ENCODE peak calls at places on chromosome 13, in eight cellular contexts. One of them, this sample, is unnamed.

GRCh38 chr13:112712451-112712881 is 22.6 kb downstream of the ATP11A start:
- DNase-seq in HCEC 1CT: no peak
- DNase-seq in activated naive CD4-positive, alpha-beta T cell treated with Interleukin-2 at 50 U/mL for 16 hours: no peak
- DNase-seq in NCI-H226: no peak
- DNase-seq in Right ventricle myocardium superior: no peak
- DNase-seq in activated naive CD8-positive, alpha-beta T cell treated with anti-CD3 and anti-CD28 coated beads, Interleukin-2, amount 50 U/mL, for 24 hours: no peak
- DNase-seq in progenitor cell of endocrine pancreas: no peak
- DNase-seq in NCI-H460: no peak
- DNase-seq in this sample: no peak

GRCh38 chr13:83503424-83503823 is 378.9 kb downstream of the SLITRK1 start:
- DNase-seq in progenitor cell of endocrine pancreas: no peak
- DNase-seq in NCI-H460: no peak
- DNase-seq in HCEC 1CT: peak
- DNase-seq in Right ventricle myocardium superior: no peak
- DNase-seq in activated naive CD4-positive, alpha-beta T cell treated with Interleukin-2 at 50 U/mL for 16 hours: no peak
- DNase-seq in NCI-H226: peak
- DNase-seq in activated naive CD8-positive, alpha-beta T cell treated with anti-CD3 and anti-CD28 coated beads, Interleukin-2, amount 50 U/mL, for 24 hours: no peak
- DNase-seq in this sample: no peak

GRCh38 chr13:99356216-99357089 is 49.3 kb upstream of the GPR183 start:
- DNase-seq in activated naive CD4-positive, alpha-beta T cell treated with Interleukin-2 at 50 U/mL for 16 hours: peak
- DNase-seq in progenitor cell of endocrine pancreas: no peak
- DNase-seq in Right ventricle myocardium superior: peak
- DNase-seq in activated naive CD8-positive, alpha-beta T cell treated with anti-CD3 and anti-CD28 coated beads, Interleukin-2, amount 50 U/mL, for 24 hours: no peak
- DNase-seq in NCI-H460: no peak
- DNase-seq in NCI-H226: no peak
- DNase-seq in HCEC 1CT: peak
- DNase-seq in this sample: no peak

GRCh38 chr13:39952244-39953233 is 297.1 kb downstream of the COG6 start:
- DNase-seq in progenitor cell of endocrine pancreas: no peak
- DNase-seq in activated naive CD4-positive, alpha-beta T cell treated with Interleukin-2 at 50 U/mL for 16 hours: no peak
- DNase-seq in HCEC 1CT: no peak
- DNase-seq in NCI-H460: no peak
- DNase-seq in Right ventricle myocardium superior: no peak
- DNase-seq in NCI-H226: peak
- DNase-seq in activated naive CD8-positive, alpha-beta T cell treated with anti-CD3 and anti-CD28 coated beads, Interleukin-2, amount 50 U/mL, for 24 hours: no peak
- DNase-seq in this sample: no peak

GRCh38 chr13:98265669-98266551 is 88.8 kb upstream of the RNF113B start:
- DNase-seq in progenitor cell of endocrine pancreas: no peak
- DNase-seq in activated naive CD4-positive, alpha-beta T cell treated with Interleukin-2 at 50 U/mL for 16 hours: no peak
- DNase-seq in Right ventricle myocardium superior: no peak
- DNase-seq in HCEC 1CT: no peak
- DNase-seq in activated naive CD8-positive, alpha-beta T cell treated with anti-CD3 and anti-CD28 coated beads, Interleukin-2, amount 50 U/mL, for 24 hours: no peak
- DNase-seq in NCI-H226: no peak
- DNase-seq in NCI-H460: no peak
- DNase-seq in this sample: peak

GRCh38 chr13:111474136-111475002 is 153.9 kb downstream of the TEX29 start:
- DNase-seq in progenitor cell of endocrine pancreas: no peak
- DNase-seq in activated naive CD8-positive, alpha-beta T cell treated with anti-CD3 and anti-CD28 coated beads, Interleukin-2, amount 50 U/mL, for 24 hours: no peak
- DNase-seq in activated naive CD4-positive, alpha-beta T cell treated with Interleukin-2 at 50 U/mL for 16 hours: no peak
- DNase-seq in NCI-H460: peak
- DNase-seq in HCEC 1CT: peak
- DNase-seq in NCI-H226: peak
- DNase-seq in Right ventricle myocardium superior: no peak
- DNase-seq in this sample: peak

GRCh38 chr13:67069117-67069767 is 160.9 kb downstream of the PCDH9 start:
- DNase-seq in progenitor cell of endocrine pancreas: no peak
- DNase-seq in HCEC 1CT: no peak
- DNase-seq in activated naive CD4-positive, alpha-beta T cell treated with Interleukin-2 at 50 U/mL for 16 hours: no peak
- DNase-seq in Right ventricle myocardium superior: no peak
- DNase-seq in NCI-H460: no peak
- DNase-seq in activated naive CD8-positive, alpha-beta T cell treated with anti-CD3 and anti-CD28 coated beads, Interleukin-2, amount 50 U/mL, for 24 hours: no peak
- DNase-seq in NCI-H226: no peak
- DNase-seq in this sample: no peak

GRCh38 chr13:101397742-101398141 is 18.6 kb downstream of the NALCN start:
- DNase-seq in activated naive CD4-positive, alpha-beta T cell treated with Interleukin-2 at 50 U/mL for 16 hours: no peak
- DNase-seq in progenitor cell of endocrine pancreas: no peak
- DNase-seq in Right ventricle myocardium superior: no peak
- DNase-seq in HCEC 1CT: peak
- DNase-seq in activated naive CD8-positive, alpha-beta T cell treated with anti-CD3 and anti-CD28 coated beads, Interleukin-2, amount 50 U/mL, for 24 hours: no peak
- DNase-seq in NCI-H460: no peak
- DNase-seq in NCI-H226: peak
- DNase-seq in this sample: no peak

GRCh38 chr13:110530839-110531499 is 30.6 kb downstream of the RAB20 start:
- DNase-seq in activated naive CD8-positive, alpha-beta T cell treated with anti-CD3 and anti-CD28 coated beads, Interleukin-2, amount 50 U/mL, for 24 hours: no peak
- DNase-seq in HCEC 1CT: no peak
- DNase-seq in activated naive CD4-positive, alpha-beta T cell treated with Interleukin-2 at 50 U/mL for 16 hours: no peak
- DNase-seq in NCI-H460: no peak
- DNase-seq in progenitor cell of endocrine pancreas: no peak
- DNase-seq in NCI-H226: no peak
- DNase-seq in Right ventricle myocardium superior: no peak
- DNase-seq in this sample: no peak

GRCh38 chr13:112333756-112334543 is 42.2 kb upstream of the SPACA7 start:
- DNase-seq in activated naive CD8-positive, alpha-beta T cell treated with anti-CD3 and anti-CD28 coated beads, Interleukin-2, amount 50 U/mL, for 24 hours: no peak
- DNase-seq in progenitor cell of endocrine pancreas: no peak
- DNase-seq in Right ventricle myocardium superior: no peak
- DNase-seq in HCEC 1CT: no peak
- DNase-seq in NCI-H226: peak
- DNase-seq in activated naive CD4-positive, alpha-beta T cell treated with Interleukin-2 at 50 U/mL for 16 hours: no peak
- DNase-seq in NCI-H460: peak
- DNase-seq in this sample: no peak

GRCh38 chr13:33026489-33027152 is 10.4 kb downstream of the KL start:
- DNase-seq in Right ventricle myocardium superior: peak
- DNase-seq in HCEC 1CT: no peak
- DNase-seq in progenitor cell of endocrine pancreas: no peak
- DNase-seq in activated naive CD4-positive, alpha-beta T cell treated with Interleukin-2 at 50 U/mL for 16 hours: no peak
- DNase-seq in NCI-H460: no peak
- DNase-seq in activated naive CD8-positive, alpha-beta T cell treated with anti-CD3 and anti-CD28 coated beads, Interleukin-2, amount 50 U/mL, for 24 hours: no peak
- DNase-seq in NCI-H226: no peak
- DNase-seq in this sample: no peak

GRCh38 chr13:112776971-112777370 is 87.1 kb downstream of the ATP11A start:
- DNase-seq in NCI-H226: no peak
- DNase-seq in activated naive CD8-positive, alpha-beta T cell treated with anti-CD3 and anti-CD28 coated beads, Interleukin-2, amount 50 U/mL, for 24 hours: no peak
- DNase-seq in activated naive CD4-positive, alpha-beta T cell treated with Interleukin-2 at 50 U/mL for 16 hours: no peak
- DNase-seq in NCI-H460: no peak
- DNase-seq in progenitor cell of endocrine pancreas: no peak
- DNase-seq in HCEC 1CT: no peak
- DNase-seq in Right ventricle myocardium superior: no peak
- DNase-seq in this sample: no peak

GRCh38 chr13:79385694-79386093 is 20.4 kb downstream of the RBM26 start:
- DNase-seq in NCI-H226: peak
- DNase-seq in Right ventricle myocardium superior: no peak
- DNase-seq in HCEC 1CT: peak
- DNase-seq in NCI-H460: no peak
- DNase-seq in activated naive CD4-positive, alpha-beta T cell treated with Interleukin-2 at 50 U/mL for 16 hours: peak
- DNase-seq in activated naive CD8-positive, alpha-beta T cell treated with anti-CD3 and anti-CD28 coated beads, Interleukin-2, amount 50 U/mL, for 24 hours: peak
- DNase-seq in progenitor cell of endocrine pancreas: no peak
- DNase-seq in this sample: no peak

GRCh38 chr13:23722726-23723453 is 152.7 kb downstream of the TNFRSF19 start:
- DNase-seq in activated naive CD4-positive, alpha-beta T cell treated with Interleukin-2 at 50 U/mL for 16 hours: no peak
- DNase-seq in HCEC 1CT: no peak
- DNase-seq in Right ventricle myocardium superior: no peak
- DNase-seq in activated naive CD8-positive, alpha-beta T cell treated with anti-CD3 and anti-CD28 coated beads, Interleukin-2, amount 50 U/mL, for 24 hours: no peak
- DNase-seq in progenitor cell of endocrine pancreas: no peak
- DNase-seq in NCI-H226: no peak
- DNase-seq in NCI-H460: no peak
- DNase-seq in this sample: peak

GRCh38 chr13:66048888-66049287 is 1181.2 kb downstream of the PCDH9 start:
- DNase-seq in NCI-H460: no peak
- DNase-seq in NCI-H226: no peak
- DNase-seq in activated naive CD8-positive, alpha-beta T cell treated with anti-CD3 and anti-CD28 coated beads, Interleukin-2, amount 50 U/mL, for 24 hours: no peak
- DNase-seq in Right ventricle myocardium superior: no peak
- DNase-seq in activated naive CD4-positive, alpha-beta T cell treated with Interleukin-2 at 50 U/mL for 16 hours: no peak
- DNase-seq in progenitor cell of endocrine pancreas: no peak
- DNase-seq in HCEC 1CT: no peak
- DNase-seq in this sample: no peak

GRCh38 chr13:112740502-112741131 is 50.8 kb downstream of the ATP11A start:
- DNase-seq in activated naive CD8-positive, alpha-beta T cell treated with anti-CD3 and anti-CD28 coated beads, Interleukin-2, amount 50 U/mL, for 24 hours: no peak
- DNase-seq in progenitor cell of endocrine pancreas: no peak
- DNase-seq in Right ventricle myocardium superior: peak
- DNase-seq in NCI-H460: peak
- DNase-seq in activated naive CD4-positive, alpha-beta T cell treated with Interleukin-2 at 50 U/mL for 16 hours: no peak
- DNase-seq in NCI-H226: no peak
- DNase-seq in HCEC 1CT: no peak
- DNase-seq in this sample: no peak

GRCh38 chr13:33536639-33537425 is 251.3 kb upstream of the STARD13 start:
- DNase-seq in activated naive CD4-positive, alpha-beta T cell treated with Interleukin-2 at 50 U/mL for 16 hours: no peak
- DNase-seq in Right ventricle myocardium superior: no peak
- DNase-seq in HCEC 1CT: peak
- DNase-seq in NCI-H226: no peak
- DNase-seq in NCI-H460: no peak
- DNase-seq in progenitor cell of endocrine pancreas: no peak
- DNase-seq in activated naive CD8-positive, alpha-beta T cell treated with anti-CD3 and anti-CD28 coated beads, Interleukin-2, amount 50 U/mL, for 24 hours: no peak
- DNase-seq in this sample: no peak

GRCh38 chr13:38830442-38831045 is 143.7 kb downstream of the FREM2 start:
- DNase-seq in progenitor cell of endocrine pancreas: no peak
- DNase-seq in Right ventricle myocardium superior: no peak
- DNase-seq in activated naive CD4-positive, alpha-beta T cell treated with Interleukin-2 at 50 U/mL for 16 hours: no peak
- DNase-seq in activated naive CD8-positive, alpha-beta T cell treated with anti-CD3 and anti-CD28 coated beads, Interleukin-2, amount 50 U/mL, for 24 hours: no peak
- DNase-seq in NCI-H226: no peak
- DNase-seq in HCEC 1CT: no peak
- DNase-seq in NCI-H460: no peak
- DNase-seq in this sample: no peak

GRCh38 chr13:49897713-49898112 is 38.4 kb downstream of the SPRYD7 start:
- DNase-seq in NCI-H226: no peak
- DNase-seq in Right ventricle myocardium superior: no peak
- DNase-seq in activated naive CD8-positive, alpha-beta T cell treated with anti-CD3 and anti-CD28 coated beads, Interleukin-2, amount 50 U/mL, for 24 hours: no peak
- DNase-seq in progenitor cell of endocrine pancreas: no peak
- DNase-seq in NCI-H460: no peak
- DNase-seq in activated naive CD4-positive, alpha-beta T cell treated with Interleukin-2 at 50 U/mL for 16 hours: no peak
- DNase-seq in HCEC 1CT: no peak
- DNase-seq in this sample: no peak

This sample was measured in HepG2.